ENCODE peak calls at places on chromosomes 16 and 17, in eight cellular contexts. F is GM12865; S is ELF-1; N is GDM1; B is stimulated activated CD4-positive, alpha-beta T cell treated with anti-CD3 and anti-CD28 coated beads, Interleukin-1b, Interleukin-23, amount 100 ng/mL, for 24 hours; Y is GOT3; J is activated CD4-positive, alpha-beta T cell treated with anti-CD3 and anti-CD28 coated beads, Interleukin-2, amount 50 U/mL, for 1 hour; O is Calu3. E is an unnamed sample.

GRCh38 chr16:23145608-23146007 is 3.6 kb downstream of the USP31 start:
- DNase-seq in F (no peak), S (peak), N (no peak), B (no peak), Y (no peak), J (no peak), O (peak), E (no peak)

GRCh38 chr16:52283018-52283417 is 263.9 kb downstream of the TOX3 start:
- DNase-seq in F (no peak), S (no peak), N (no peak), B (no peak), Y (no peak), J (no peak), O (no peak), E (no peak)

GRCh38 chr17:9705745-9706144 is 60.4 kb downstream of the USP43 start:
- DNase-seq in F (no peak), S (no peak), N (no peak), B (no peak), Y (no peak), J (no peak), O (no peak), E (no peak)

GRCh38 chr16:8044796-8045195 is 545.5 kb downstream of the TMEM114 start:
- DNase-seq in F (no peak), S (no peak), N (no peak), B (no peak), Y (no peak), J (no peak), O (no peak), E (no peak)

GRCh38 chr16:12208341-12209035 is 232.0 kb downstream of the SNX29 start:
- DNase-seq in F (no peak), S (no peak), N (no peak), B (no peak), Y (no peak), J (no peak), O (no peak), E (no peak)

GRCh38 chr17:80029235-80029974 is 6.3 kb downstream of the TBC1D16 start:
- DNase-seq in F (no peak), S (no peak), N (no peak), B (no peak), Y (peak), J (no peak), O (peak), E (no peak)

GRCh38 chr17:76841776-76842405 is 26.3 kb upstream of the MGAT5B start:
- DNase-seq in F (no peak), S (peak), N (no peak), B (no peak), Y (no peak), J (no peak), O (no peak), E (no peak)

GRCh38 chr16:13697013-13697412 is 222.9 kb upstream of the ERCC4 start:
- DNase-seq in F (no peak), S (no peak), N (no peak), B (no peak), Y (no peak), J (no peak), O (no peak), E (no peak)

GRCh38 chr17:41511130-41511529 is 5.7 kb upstream of the KRT13 start:
- DNase-seq in F (no peak), S (no peak), N (no peak), B (no peak), Y (no peak), J (no peak), O (no peak), E (peak)

GRCh38 chr17:73900516-73900915 is 256.3 kb upstream of the SDK2 start:
- DNase-seq in F (no peak), S (no peak), N (no peak), B (no peak), Y (no peak), J (no peak), O (no peak), E (peak)

GRCh38 chr16:55385363-55385762 is 61.4 kb downstream of the IRX6 start:
- DNase-seq in F (no peak), S (no peak), N (no peak), B (no peak), Y (no peak), J (no peak), O (no peak), E (no peak)

GRCh38 chr17:58232707-58233156 is 5.7 kb upstream of the LPO start:
- DNase-seq in F (peak), S (peak), N (peak), B (no peak), Y (no peak), J (no peak), O (no peak), E (no peak)

GRCh38 chr17:17736205-17737183 is 55.2 kb downstream of the RAI1 start:
- DNase-seq in F (no peak), S (no peak), N (no peak), B (no peak), Y (no peak), J (no peak), O (no peak), E (no peak)